ENCODE peak calls at places on chromosome 15, in seven cellular contexts. H is fibroblast of the conjunctiva, U is epithelial cell of esophagus, M is activated B cell treated with CpG ODN at 0.5 μM for 24 hours, A is EL, R is NCI-H187, G is T-helper 1 cell. K is an unnamed sample.

GRCh38 chr15:100687532-100688215 is 85.3 kb downstream of the ASB7 start:
- DNase-seq in H (peak), U (peak), M (no peak), A (peak), R (no peak), G (no peak), K (no peak)

GRCh38 chr15:65954289-65954741 is 85.0 kb downstream of the RAB11A start:
- DNase-seq in H (no peak), U (peak), M (no peak), A (peak), R (no peak), G (no peak), K (no peak)

GRCh38 chr15:85100186-85100937 is 118.7 kb downstream of the PDE8A start:
- DNase-seq in H (no peak), U (peak), M (no peak), A (peak), R (peak), G (no peak), K (no peak)

GRCh38 chr15:90818251-90819210 is 49.9 kb upstream of the FURIN start:
- DNase-seq in H (no peak), U (no peak), M (peak), A (no peak), R (peak), G (no peak), K (peak)

GRCh38 chr15:87777054-87777498 is 479.5 kb downstream of the NTRK3 start:
- DNase-seq in H (no peak), U (no peak), M (no peak), A (peak), R (no peak), G (no peak), K (no peak)

GRCh38 chr15:66948294-66948693 is 117.1 kb upstream of the SMAD3 start:
- DNase-seq in H (peak), U (peak), M (no peak), A (peak), R (no peak), G (no peak), K (no peak)

GRCh38 chr15:85125056-85125661 is 143.5 kb downstream of the PDE8A start:
- DNase-seq in H (peak), U (peak), M (no peak), A (peak), R (no peak), G (no peak), K (no peak)

GRCh38 chr15:48939686-48940085 is 24.0 kb downstream of the SHC4 start:
- DNase-seq in H (peak), U (peak), M (no peak), A (peak), R (no peak), G (no peak), K (no peak)

GRCh38 chr15:87736401-87736800 is 520.1 kb downstream of the NTRK3 start:
- DNase-seq in H (no peak), U (no peak), M (no peak), A (peak), R (no peak), G (no peak), K (no peak)

GRCh38 chr15:57319226-57319918 is 56.9 kb upstream of the CGNL1 start:
- DNase-seq in H (no peak), U (no peak), M (no peak), A (no peak), R (peak), G (no peak), K (no peak)

GRCh38 chr15:59691194-59691805 is 2.2 kb upstream of the BNIP2 start:
- DNase-seq in H (peak), U (peak), M (no peak), A (peak), R (no peak), G (no peak), K (peak)

GRCh38 chr15:98226578-98226977 is 266.1 kb downstream of the ARRDC4 start:
- DNase-seq in H (no peak), U (peak), M (no peak), A (peak), R (no peak), G (no peak), K (no peak)

GRCh38 chr15:59522988-59523461 is 85.0 kb downstream of the FAM81A start:
- DNase-seq in H (no peak), U (peak), M (no peak), A (no peak), R (peak), G (no peak), K (no peak)

GRCh38 chr15:76162784-76163428 is 103.1 kb downstream of the TMEM266 start:
- DNase-seq in H (no peak), U (no peak), M (no peak), A (no peak), R (no peak), G (no peak), K (no peak)

GRCh38 chr15:70741107-70741511 is 22.2 kb downstream of the UACA start:
- DNase-seq in H (peak), U (peak), M (no peak), A (peak), R (no peak), G (no peak), K (no peak)

GRCh38 chr15:74790080-74790916 is 8.4 kb downstream of the CSK start:
- DNase-seq in H (peak), U (no peak), M (peak), A (peak), R (no peak), G (no peak), K (peak)

GRCh38 chr15:101188517-101189340 is 63.1 kb downstream of the CHSY1 start:
- DNase-seq in H (no peak), U (peak), M (no peak), A (peak), R (no peak), G (no peak), K (no peak)

GRCh38 chr15:52498700-52499099 is 30.0 kb downstream of the MYO5A start:
- DNase-seq in H (no peak), U (no peak), M (no peak), A (peak), R (no peak), G (no peak), K (no peak)

GRCh38 chr15:90845201-90845949 is 23.0 kb upstream of the FURIN start:
- DNase-seq in H (peak), U (peak), M (peak), A (peak), R (no peak), G (no peak), K (no peak)

GRCh38 chr15:51623386-51623938 is 891 bp upstream of the DMXL2 start:
- DNase-seq in H (no peak), U (peak), M (no peak), A (no peak), R (no peak), G (no peak), K (peak)

GRCh38 chr15:27656296-27656987 is 442.7 kb downstream of the OCA2 start:
- DNase-seq in H (no peak), U (no peak), M (no peak), A (no peak), R (no peak), G (no peak), K (no peak)

GRCh38 chr15:71117906-71118305 is 2.6 kb downstream of the THSD4 start:
- DNase-seq in H (no peak), U (no peak), M (no peak), A (no peak), R (no peak), G (no peak), K (no peak)